ENCODE peak calls at places on chromosomes 5 and 9, in seven cellular contexts. D is CD4-positive, CD25-positive, alpha-beta regulatory T cell; O is body of pancreas; R is stomach; V is uterus; W is CD8-positive, alpha-beta T cell; M is brain microvascular endothelial cell. K is an unnamed sample.

GRCh38 chr5:13976867-13977479 is 32.5 kb upstream of the DNAH5 start:
- DNase-seq in V (no peak), W (no peak), M (peak; percentile 27), R (no peak), O (no peak), D (peak; percentile 3), K (no peak)

GRCh38 chr9:106753155-106753671 is 109.8 kb upstream of the ZNF462 start:
- DNase-seq in R (no peak), V (no peak), W (no peak), M (no peak), O (no peak), D (no peak), K (no peak)

GRCh38 chr9:110821064-110821463 is 152.5 kb downstream of the MUSK start:
- DNase-seq in W (no peak), R (no peak), M (no peak), D (no peak), O (no peak), V (no peak), K (no peak)

GRCh38 chr5:89211836-89212235 is 328.9 kb upstream of the MEF2C start:
- DNase-seq in O (no peak), V (no peak), W (no peak), M (peak; percentile 78), D (no peak), R (no peak), K (no peak)

GRCh38 chr5:36079200-36079761 is 12.6 kb upstream of the UGT3A2 start:
- DNase-seq in O (peak; percentile 33), M (peak; percentile 44), W (no peak), R (no peak), D (peak; percentile 59), V (no peak), K (peak; percentile 28)

GRCh38 chr5:67986761-67987160 is 228.8 kb upstream of the PIK3R1 start:
- DNase-seq in M (no peak), R (no peak), D (no peak), V (no peak), W (no peak), O (no peak), K (no peak)

GRCh38 chr5:175388531-175388930 is 55.5 kb downstream of the DRD1 start:
- DNase-seq in D (no peak), O (no peak), V (no peak), R (no peak), W (no peak), M (no peak), K (no peak)

GRCh38 chr5:54792611-54793404 is 192.6 kb downstream of the ESM1 start:
- DNase-seq in V (no peak), O (no peak), D (no peak), M (no peak), W (no peak), R (peak; percentile 58), K (no peak)

GRCh38 chr5:103724272-103724671 is 161.7 kb upstream of the NUDT12 start:
- DNase-seq in W (no peak), D (no peak), M (no peak), O (no peak), R (no peak), V (no peak), K (no peak)
- H3K36me3 ChIP-seq in W (no peaks in the 10 kb centered on the region), D (no peaks in the 10 kb centered on the region), M (no peaks in the 10 kb centered on the region), O (no peaks in the 10 kb centered on the region), R (no peaks in the 10 kb centered on the region), V (no peaks in the 10 kb centered on the region), K (no peaks in the 10 kb centered on the region)

GRCh38 chr5:75389430-75389829 is 52.4 kb downstream of the HMGCR start:
- DNase-seq in O (no peak), R (no peak), M (no peak), V (no peak), W (no peak), D (peak; percentile 37), K (no peak)
- H3K36me3 ChIP-seq in O (peaks cover 3% of the 10 kb centered on the region), R (peaks cover 62% of the 10 kb centered on the region), M (peaks cover 23% of the 10 kb centered on the region), V (no peaks in the 10 kb centered on the region), W (peaks cover 5% of the 10 kb centered on the region), D (peaks cover 48% of the 10 kb centered on the region), K (no peaks in the 10 kb centered on the region)

DNA sequence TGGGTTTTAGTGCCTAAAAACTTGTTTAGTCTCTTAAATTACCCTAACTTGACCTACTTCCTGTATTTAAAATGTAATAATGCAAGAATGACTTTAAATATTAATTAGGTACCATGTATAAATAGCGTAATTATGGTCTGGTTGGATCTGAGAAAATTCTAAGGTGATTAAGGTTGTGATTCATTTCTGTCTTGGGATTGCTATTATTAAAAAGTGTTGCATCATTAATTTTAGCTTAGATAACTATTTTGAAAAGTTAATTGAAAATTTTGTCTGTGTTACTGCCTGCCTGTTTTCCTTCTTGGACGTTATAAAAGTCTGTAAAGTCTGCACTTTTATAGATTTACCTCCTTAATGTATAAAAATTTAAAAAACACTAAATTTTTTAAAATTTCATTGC is 11.8 kb downstream of the LRRC70 start:
- DNase-seq in D (no peak), M (no peak), W (no peak), V (no peak), R (no peak), O (no peak), K (no peak)
- H3K36me3 ChIP-seq in D (peaks cover 10% of the 10 kb centered on the region), M (no peaks in the 10 kb centered on the region), W (no peaks in the 10 kb centered on the region), V (no peaks in the 10 kb centered on the region), R (peaks cover 44% of the 10 kb centered on the region), O (no peaks in the 10 kb centered on the region), K (no peaks in the 10 kb centered on the region)

GRCh38 chr5:16671208-16671607 is 54.4 kb upstream of the RETREG1 start:
- DNase-seq in R (no peak), W (no peak), M (no peak), O (peak; percentile 66), D (no peak), V (no peak), K (no peak)

GRCh38 chr5:16674750-16675149 is 58.0 kb upstream of the RETREG1 start:
- DNase-seq in M (no peak), W (no peak), O (no peak), R (peak; percentile 39), D (no peak), V (no peak), K (no peak)

GRCh38 chr5:16675747-16676255 is 59.0 kb upstream of the RETREG1 start:
- DNase-seq in W (no peak), M (no peak), O (no peak), R (no peak), V (no peak), D (no peak), K (no peak)

GRCh38 chr5:16669776-16670175 is 53.0 kb upstream of the RETREG1 start:
- DNase-seq in D (no peak), V (no peak), O (no peak), R (no peak), M (peak; percentile 72), W (no peak), K (no peak)

DNA sequence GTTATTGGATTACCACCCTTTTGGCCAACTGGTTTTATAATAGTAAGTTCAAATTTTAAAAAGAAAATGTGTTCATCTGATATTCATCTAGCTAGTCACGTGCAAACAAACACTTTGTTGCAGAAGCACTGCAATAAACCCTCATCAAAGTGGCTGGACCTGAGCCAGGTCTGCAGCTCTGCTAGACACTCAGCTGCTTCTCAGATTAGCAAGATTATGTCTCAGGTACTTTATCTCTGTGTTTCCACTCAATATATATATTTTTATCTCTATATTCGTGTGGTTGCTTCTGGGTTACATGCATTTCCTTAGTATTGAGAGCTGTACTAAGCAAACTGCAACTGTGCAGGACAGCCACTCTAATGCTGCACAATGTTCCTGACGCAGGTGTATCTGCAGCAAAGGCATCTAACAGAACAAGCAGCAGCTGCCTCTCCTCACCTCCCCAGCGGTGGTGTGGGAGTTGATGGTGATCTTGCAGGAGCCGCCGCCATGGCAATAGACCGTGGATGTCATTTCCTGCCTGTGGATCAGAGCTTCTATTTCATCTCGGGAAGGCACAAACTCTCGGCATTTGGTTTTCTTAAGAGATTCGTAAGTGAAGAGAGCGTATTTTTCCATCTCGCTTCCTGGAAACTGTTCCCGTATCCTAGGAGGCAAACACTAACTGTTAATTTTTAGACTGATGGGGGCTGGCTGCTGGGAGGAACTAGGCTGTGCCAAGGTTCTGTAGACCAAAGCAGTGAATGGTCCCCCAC is 56.6 kb upstream of the RETREG1 start:
- DNase-seq in R (no peak), D (peak; percentile 19), W (no peak), M (no peak), V (no peak), O (no peak), K (no peak)
- H3K36me3 ChIP-seq in R (peaks cover 93% of the 10 kb centered on the region), D (no peaks in the 10 kb centered on the region), W (no peaks in the 10 kb centered on the region), M (peaks cover 79% of the 10 kb centered on the region), V (no peaks in the 10 kb centered on the region), O (no peaks in the 10 kb centered on the region), K (peaks cover 5% of the 10 kb centered on the region)

GRCh38 chr5:132758406-132758805 is 11.2 kb downstream of the CCNI2 start:
- DNase-seq in W (no peak), R (no peak), M (no peak), V (no peak), D (no peak), O (no peak), K (no peak)
- H3K36me3 ChIP-seq in W (no peaks in the 10 kb centered on the region), R (peaks cover 63% of the 10 kb centered on the region), M (peaks cover 35% of the 10 kb centered on the region), V (no peaks in the 10 kb centered on the region), D (no peaks in the 10 kb centered on the region), O (no peaks in the 10 kb centered on the region), K (no peaks in the 10 kb centered on the region)

GRCh38 chr5:6615416-6615815 is 17.4 kb downstream of the NSUN2 start:
- DNase-seq in M (no peak), V (no peak), R (no peak), O (no peak), W (no peak), D (no peak), K (no peak)

GRCh38 chr5:6611561-6612256 is 21.1 kb downstream of the NSUN2 start:
- DNase-seq in R (no peak), D (no peak), M (no peak), W (no peak), V (no peak), O (no peak), K (no peak)

DNA sequence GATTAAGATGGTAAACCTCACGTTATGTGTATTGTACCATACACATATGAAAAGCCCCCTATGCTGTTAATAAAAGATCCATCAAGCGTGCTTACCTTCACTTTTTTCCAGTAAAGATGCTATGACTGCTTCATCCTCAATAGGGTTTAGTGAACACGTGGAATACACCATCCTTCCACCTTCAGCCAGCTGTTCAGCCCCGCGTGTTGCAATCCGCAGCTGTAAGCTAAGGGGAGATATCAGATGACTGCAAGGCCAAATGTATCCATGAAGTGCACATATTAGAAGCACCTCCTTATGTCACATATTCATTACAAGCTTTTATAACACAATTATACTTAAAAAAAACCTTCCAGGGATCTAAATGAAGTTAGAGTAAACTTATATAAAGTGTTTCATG is 16.2 kb downstream of the NSUN2 start:
- DNase-seq in D (no peak), O (no peak), R (no peak), W (no peak), V (no peak), M (no peak), K (no peak)
- H3K36me3 ChIP-seq in D (peaks cover 88% of the 10 kb centered on the region), O (peaks cover 16% of the 10 kb centered on the region), R (peaks cover 99% of the 10 kb centered on the region), W (peaks cover 67% of the 10 kb centered on the region), V (no peaks in the 10 kb centered on the region), M (peaks cover 84% of the 10 kb centered on the region), K (peaks cover 21% of the 10 kb centered on the region)

K was measured in colonic mucosa.